ENCODE peak calls at places on chromosomes 6 and 20, in five cellular contexts. H is heart left ventricle, T is transverse colon, J is HCT116, E is gastrocnemius medialis. B is an unnamed sample.
A peak's percentile ranks its signal among the peaks of the same experiment; 100 is the strongest.

GRCh38 chr20:51217347-51218045 is 194.6 kb upstream of the KCNG1 start:
- DNase-seq in H (no peak), T (no peak), J (no peak), E (no peak), B (no peak)

GRCh38 chr6:21539621-21540100 is 53.9 kb upstream of the SOX4 start:
- DNase-seq in H (no peak), E (no peak), T (no peak), J (no peak), B (no peak)

GRCh38 chr20:64003970-64004725 is 23.2 kb downstream of the PRPF6 start:
- DNase-seq in E (no peak), T (no peak), H (no peak), J (no peak), B (no peak)

GRCh38 chr6:124535746-124536145 is 426.5 kb upstream of the RNF217 start:
- DNase-seq in H (no peak), E (no peak), J (no peak), T (no peak), B (no peak)

GRCh38 chr6:149840345-149841075 is 23.6 kb downstream of the LRP11 start:
- DNase-seq in E (peak; percentile 68), J (peak; percentile 68), T (peak; percentile 76), H (peak; percentile 93), B (no peak)

GRCh38 chr20:57048027-57048869 is 218.2 kb downstream of the BMP7 start:
- DNase-seq in H (no peak), T (peak; percentile 37), E (no peak), J (no peak), B (no peak)

GRCh38 chr20:55961351-55962320 is 43.7 kb downstream of the CBLN4 start:
- DNase-seq in J (no peak), H (no peak), T (no peak), E (no peak), B (no peak)

GRCh38 chr20:41692479-41693135 is 74.4 kb upstream of the CHD6 start:
- DNase-seq in E (peak; percentile 72), T (peak; percentile 85), J (no peak), H (peak; percentile 94), B (peak; percentile 95)

GRCh38 chr20:41078329-41078728 is 49.7 kb downstream of the TOP1 start:
- DNase-seq in T (no peak), E (no peak), H (no peak), J (no peak), B (no peak)

GRCh38 chr6:63549076-63549475 is 23.2 kb upstream of the LOC128125822 start:
- DNase-seq in T (no peak), H (no peak), J (no peak), E (no peak), B (no peak)

GRCh38 chr20:45944151-45944964 is 9.9 kb downstream of the PCIF1 start:
- DNase-seq in J (no peak), H (no peak), E (no peak), T (no peak), B (no peak)

GRCh38 chr20:2707353-2708072 is 14.9 kb downstream of the EBF4 start:
- DNase-seq in T (no peak), J (no peak), E (no peak), H (no peak), B (no peak)

GRCh38 chr6:38589367-38589720 is 50.4 kb downstream of the BTBD9 start:
- DNase-seq in T (no peak), H (no peak), E (no peak), J (no peak), B (no peak)

GRCh38 chr6:34182751-34183531 is 37.1 kb upstream of the GRM4 start:
- DNase-seq in T (peak; percentile 36), H (no peak), J (no peak), E (no peak), B (no peak)

GRCh38 chr6:69719602-69720193 is 77.1 kb downstream of the LMBRD1 start:
- DNase-seq in J (peak; percentile 2), H (no peak), T (no peak), E (no peak), B (no peak)

GRCh38 chr20:58188496-58188895 is 40.0 kb downstream of the ANKRD60 start:
- DNase-seq in J (no peak), E (no peak), H (no peak), T (no peak), B (no peak)

GRCh38 chr20:57061058-57061900 is 205.2 kb downstream of the BMP7 start:
- DNase-seq in T (no peak), E (no peak), J (no peak), H (no peak), B (no peak)

GRCh38 chr20:41786158-41786557 is 168.0 kb upstream of the CHD6 start:
- DNase-seq in E (no peak), H (no peak), J (no peak), T (no peak), B (no peak)

GRCh38 chr6:90541221-90541620 is 45.7 kb downstream of the MAP3K7 start:
- DNase-seq in H (no peak), J (no peak), E (no peak), T (no peak), B (no peak)

GRCh38 chr6:30087876-30088275 is 12.3 kb upstream of the RNF39 start:
- DNase-seq in H (no peak), T (no peak), J (no peak), E (no peak), B (no peak)
- TF ChIP-seq POLR2A in H (no peak), T (no peak), J (no peak), E (no peak), B (no peak)

GRCh38 chr6:31971993-31972708 is at the start of gene DXO:
- DNase-seq in T (peak; percentile 97), H (peak; percentile 98), J (peak; percentile 98), E (peak; percentile 94), B (peak; percentile 99)

GRCh38 chr6:31968791-31969711 is 2.9 kb downstream of the DXO start:
- DNase-seq in T (no peak), J (no peak), H (no peak), E (no peak), B (no peak)

GRCh38 chr6:31969712-31970603 is 2.0 kb downstream of the DXO start:
- DNase-seq in T (no peak), E (no peak), J (no peak), H (no peak), B (no peak)

GRCh38 chr6:31971279-31971992 is 502 bp downstream of the DXO start:
- DNase-seq in H (no peak), J (no peak), E (no peak), T (no peak), B (no peak)

DNA sequence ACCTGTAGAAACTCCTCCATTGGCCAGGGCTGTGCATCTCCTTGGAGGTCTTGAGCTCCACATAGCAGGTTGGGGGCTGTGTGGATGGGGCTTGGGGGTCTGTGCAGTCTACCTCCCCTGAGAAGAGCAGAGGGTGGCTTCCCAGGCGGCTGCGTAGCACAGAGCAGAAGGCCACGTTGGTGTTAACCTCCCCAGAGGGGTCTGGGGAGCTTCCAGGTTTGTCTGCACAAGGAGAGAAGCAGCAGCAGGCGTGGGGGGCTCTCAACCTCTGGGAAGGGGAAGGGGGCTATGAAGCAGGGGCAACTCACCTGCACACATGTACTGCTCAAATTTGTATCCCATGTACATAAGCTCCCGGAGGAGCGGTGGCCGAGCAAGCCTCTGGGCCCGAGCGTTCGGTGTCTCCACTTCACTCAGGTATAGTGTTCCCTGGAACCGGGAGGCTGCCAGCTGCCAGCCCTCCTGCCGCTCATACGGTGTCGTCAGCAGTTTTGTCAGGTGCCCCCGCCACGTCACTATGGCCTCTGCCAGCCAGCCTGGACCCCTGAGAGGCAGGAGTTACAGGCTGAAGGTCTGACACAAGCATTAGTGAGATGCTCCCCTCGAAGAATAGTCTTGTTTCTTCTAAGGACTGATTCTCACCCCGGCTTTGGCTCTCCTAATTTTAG is 1.2 kb downstream of the DXO start:
- DNase-seq in E (no peak), J (no peak), H (no peak), T (peak; percentile 27), B (no peak)
- TF ChIP-seq POLR2A in E (no peak), J (peak; percentile 36), H (no peak), T (no peak), B (no peak)

GRCh38 chr6:75286955-75287354 is 2.4 kb upstream of the TMEM30A start:
- DNase-seq in E (no peak), H (no peak), T (no peak), J (no peak), B (no peak)

GRCh38 chr6:75283907-75284284 is 696 bp downstream of the TMEM30A start:
- DNase-seq in J (no peak), E (no peak), T (no peak), H (no peak), B (no peak)

GRCh38 chr6:75282706-75283105 is 1.9 kb downstream of the TMEM30A start:
- DNase-seq in J (no peak), E (no peak), H (no peak), T (no peak), B (no peak)

GRCh38 chr6:75285156-75285639 is 606 bp upstream of the TMEM30A start:
- DNase-seq in H (no peak), J (no peak), T (no peak), E (no peak), B (no peak)

DNA sequence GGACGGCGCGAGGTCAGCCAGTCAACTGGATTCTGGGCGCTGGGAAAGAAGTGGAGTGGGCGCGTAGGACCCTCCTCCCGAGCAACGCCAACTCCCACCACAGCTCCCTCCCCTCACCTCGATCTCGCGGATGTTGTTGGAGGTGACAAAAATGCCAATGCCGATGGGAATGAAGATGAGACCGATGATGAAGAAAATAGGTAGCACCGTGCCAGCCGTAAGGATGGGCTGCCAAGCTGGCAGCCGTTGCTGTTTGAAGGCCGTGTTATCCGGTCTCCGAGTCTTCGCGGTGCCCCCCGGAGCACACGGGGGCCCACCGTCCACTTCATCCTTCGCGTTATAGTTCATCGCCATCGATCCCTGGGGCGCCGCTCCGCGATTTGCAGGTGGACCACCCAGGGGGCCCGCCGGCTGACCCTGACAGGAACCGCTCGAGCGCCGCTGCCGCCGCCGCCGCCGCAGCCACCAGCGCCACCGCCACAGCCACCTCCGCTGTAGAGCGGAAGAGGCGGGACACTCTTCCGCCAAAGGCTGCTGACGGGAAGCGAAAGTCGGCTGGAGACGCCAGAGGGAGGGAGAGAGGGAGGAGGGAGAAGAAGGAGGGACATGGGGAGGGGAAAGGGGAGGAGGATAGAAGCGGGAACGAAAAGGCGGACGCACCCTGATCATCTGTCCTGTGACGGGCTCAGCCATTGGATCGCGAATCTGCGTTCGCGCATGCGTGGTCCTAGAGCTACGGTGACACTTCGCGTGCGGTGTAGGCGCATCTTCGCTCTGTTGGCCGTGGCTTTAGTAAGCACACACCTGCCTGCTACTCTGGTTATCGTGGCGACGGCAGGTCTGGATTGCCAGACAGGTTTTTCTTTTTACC is at the start of gene TMEM30A:
- DNase-seq in T (peak; percentile 98), E (peak; percentile 99), J (peak; percentile 98), H (peak; percentile 98), B (peak; percentile 99)
- TF ChIP-seq POLR2A in T (peak; percentile 90), E (peak; percentile 87), J (peak; percentile 93), H (no peak), B (peak; percentile 91)

DNA sequence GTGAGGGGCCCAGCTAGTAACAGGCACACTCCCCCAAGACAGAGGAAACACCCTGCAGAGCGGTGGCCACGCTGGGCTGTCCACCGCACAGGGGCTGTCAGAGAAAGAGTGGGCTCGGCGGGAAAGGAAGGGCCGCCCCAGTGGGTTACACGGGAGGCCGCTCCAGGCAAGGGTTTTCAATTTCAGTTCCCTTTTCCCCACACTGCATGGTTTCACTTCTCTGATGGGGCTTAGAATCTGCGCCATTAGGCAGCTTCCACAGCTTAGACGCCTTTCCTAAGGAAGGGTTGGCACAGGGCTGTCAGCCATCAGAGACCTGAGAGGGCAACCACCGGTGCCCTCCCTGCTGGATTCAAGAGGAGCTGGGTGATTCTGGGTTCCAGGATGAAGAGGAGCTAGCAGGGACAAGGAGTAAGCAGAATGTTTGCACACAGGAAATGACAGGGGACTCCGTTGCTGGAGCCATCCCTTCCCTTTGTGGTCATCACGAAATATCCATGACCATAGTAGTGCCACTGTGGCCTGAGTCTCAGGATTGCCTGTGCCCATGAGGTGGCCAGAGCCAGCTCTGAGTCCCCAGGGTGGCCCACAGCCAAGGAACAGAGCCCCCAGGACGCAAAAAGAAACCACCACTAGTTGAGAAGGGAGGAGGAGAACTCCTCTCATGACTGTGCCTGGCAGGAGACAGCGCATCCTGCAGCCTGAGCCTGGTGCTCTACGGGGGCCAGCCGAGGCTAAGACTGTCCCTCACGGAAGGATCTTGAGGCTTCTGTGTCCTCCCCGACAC is 282.6 kb downstream of the NRN1 start:
- DNase-seq in H (peak; percentile 56), E (no peak), T (peak; percentile 44), J (no peak), B (no peak)
- TF ChIP-seq POLR2A in H (no peak), E (no peak), T (no peak), J (no peak), B (no peak)

B was measured in esophagus muscularis mucosa.